ENCODE peak calls at places on chromosomes 16 and 17, in four cellular contexts. V is HEK293T, M is GM12878, T is HepG2. I is an unnamed sample.
A peak's percentile ranks its signal among the peaks of the same experiment; 100 is the strongest.

GRCh38 chr17:79501910-79502309 is 108.9 kb downstream of the RBFOX3 start:
- DNase-seq in V (no peak), M (no peak), T (no peak), I (no peak)

GRCh38 chr17:33142703-33143299 is 150.3 kb downstream of the ASIC2 start:
- DNase-seq in V (peak; percentile 10), M (no peak), T (no peak), I (peak; percentile 55)

GRCh38 chr17:1000597-1001490 is 3.9 kb downstream of the TIMM22 start:
- DNase-seq in V (no peak), M (no peak), T (peak; percentile 56), I (no peak)

GRCh38 chr17:32256012-32256694 is 9.5 kb upstream of the RHBDL3 start:
- DNase-seq in V (no peak), M (no peak), T (no peak), I (no peak)

GRCh38 chr17:46772013-46772878 is 46.2 kb downstream of the WNT3 start:
- DNase-seq in V (peak; percentile 55), M (no peak), T (peak; percentile 57), I (no peak)

GRCh38 chr16:48054881-48055601 is 100.8 kb downstream of the ABCC12 start:
- DNase-seq in V (peak; percentile 70), M (no peak), T (peak; percentile 35), I (peak; percentile 46)

GRCh38 chr17:3773511-3773910 is 27.5 kb downstream of the ITGAE start:
- DNase-seq in V (no peak), M (no peak), T (no peak), I (no peak)

GRCh38 chr17:68972119-68972704 is 17.0 kb upstream of the ABCA8 start:
- DNase-seq in V (peak; percentile 31), M (no peak), T (peak; percentile 43), I (peak; percentile 49)

GRCh38 chr16:79349803-79350202 is 250.7 kb downstream of the MAF start:
- DNase-seq in V (no peak), M (no peak), T (no peak), I (no peak)

GRCh38 chr17:32342603-32343325 is 791 bp upstream of the C17orf75 start:
- DNase-seq in V (no peak), M (no peak), T (no peak), I (no peak)

GRCh38 chr17:17151962-17152361 is 54.2 kb downstream of the PLD6 start:
- DNase-seq in V (no peak), M (no peak), T (no peak), I (no peak)

GRCh38 chr17:32191306-32191705 is 49.0 kb downstream of the RHOT1 start:
- DNase-seq in V (no peak), M (no peak), T (no peak), I (no peak)

GRCh38 chr17:32445075-32445427 is 741 bp downstream of the PSMD11 start:
- DNase-seq in V (peak; percentile 13), M (no peak), T (peak; percentile 37), I (peak; percentile 24)

GRCh38 chr16:1379054-1379862 is 27.5 kb downstream of the GNPTG start:
- DNase-seq in V (peak; percentile 89), M (no peak), T (peak; percentile 60), I (peak; percentile 94)

GRCh38 chr17:6996256-6997111 is 635 bp downstream of the ALOX12 start:
- DNase-seq in V (no peak), M (no peak), T (no peak), I (no peak)

GRCh38 chr16:13291934-13292333 is 390.5 kb downstream of the SHISA9 start:
- DNase-seq in V (no peak), M (no peak), T (no peak), I (no peak)

GRCh38 chr16:84614914-84615813 is 2.7 kb downstream of the COTL1 start:
- DNase-seq in V (no peak), M (no peak), T (no peak), I (no peak)

GRCh38 chr16:10126686-10127085 is 55.5 kb downstream of the GRIN2A start:
- DNase-seq in V (no peak), M (no peak), T (no peak), I (no peak)

GRCh38 chr16:85566502-85567100 is 46.5 kb upstream of the GSE1 start:
- DNase-seq in V (no peak), M (no peak), T (no peak), I (peak; percentile 98)

GRCh38 chr16:30051518-30051917 is 14.0 kb upstream of the ALDOA start:
- DNase-seq in V (no peak), M (no peak), T (no peak), I (no peak)

GRCh38 chr16:58024673-58025350 is 742 bp upstream of the MMP15 start:
- DNase-seq in V (no peak), M (no peak), T (peak; percentile 92), I (peak; percentile 80)

GRCh38 chr17:75288784-75289121 is 480 bp downstream of the SLC25A19 start:
- DNase-seq in V (peak; percentile 52), M (no peak), T (peak; percentile 69), I (peak; percentile 63)

GRCh38 chr17:47949951-47950350 is 7.7 kb downstream of the PRR15L start:
- DNase-seq in V (no peak), M (no peak), T (no peak), I (no peak)

GRCh38 chr16:69823831-69824563 is 61.9 kb downstream of the WWP2 start:
- DNase-seq in V (no peak), M (peak; percentile 51), T (no peak), I (no peak)

GRCh38 chr17:50288306-50288705 is 14.0 kb downstream of the TMEM92 start:
- DNase-seq in V (no peak), M (no peak), T (no peak), I (no peak)

GRCh38 chr16:67372664-67373063 is 20.6 kb downstream of the TPPP3 start:
- DNase-seq in V (no peak), M (no peak), T (no peak), I (no peak)
- TF ChIP-seq TARDBP in V (no peak), M (no peak), T (no peak), I (no peak)

GRCh38 chr17:61361084-61361483 is 38.6 kb upstream of the TBX2 start:
- DNase-seq in V (no peak), M (no peak), T (peak; percentile 66), I (no peak)
- TF ChIP-seq TARDBP in V (no peak), M (no peak), T (no peak), I (no peak)

GRCh38 chr16:3152022-3152272 is 17.1 kb downstream of the ZNF213 start:
- DNase-seq in V (no peak), M (no peak), T (no peak), I (peak; percentile 35)
- TF ChIP-seq TARDBP in V (no peak), M (no peak), T (no peak), I (no peak)

GRCh38 chr17:27873211-27873610 is 20.0 kb downstream of the LYRM9 start:
- DNase-seq in V (no peak), M (no peak), T (no peak), I (no peak)

GRCh38 chr17:27872776-27873175 is 20.4 kb downstream of the LYRM9 start:
- DNase-seq in V (no peak), M (no peak), T (no peak), I (no peak)

GRCh38 chr17:27871407-27871806 is 21.8 kb downstream of the LYRM9 start:
- DNase-seq in V (no peak), M (no peak), T (no peak), I (no peak)

GRCh38 chr17:27870345-27870744 is 22.8 kb downstream of the LYRM9 start:
- DNase-seq in V (no peak), M (no peak), T (no peak), I (no peak)

DNA sequence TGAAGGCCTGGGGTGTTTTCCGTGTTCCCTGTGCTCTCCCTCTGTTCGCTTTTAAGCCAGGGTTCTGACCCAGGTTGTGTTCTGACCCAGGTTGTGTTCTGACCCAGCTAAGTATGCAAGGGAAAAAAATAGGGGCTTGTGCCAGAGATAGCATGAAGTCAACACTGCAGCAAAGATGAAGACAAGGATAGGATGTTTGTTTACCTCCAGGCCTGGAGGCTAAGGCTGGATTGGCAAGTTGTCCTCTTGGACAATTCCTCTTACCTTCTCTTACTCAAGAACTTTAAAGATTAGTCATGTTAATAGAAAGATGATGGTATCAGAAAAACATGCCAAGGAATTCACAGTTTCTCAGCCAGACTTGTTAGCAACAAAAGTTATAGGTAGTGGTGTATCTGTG is 19.4 kb downstream of the LYRM9 start:
- DNase-seq in V (no peak), M (no peak), T (no peak), I (no peak)
- TF ChIP-seq TARDBP in V (no peak), M (no peak), T (no peak), I (no peak)

DNA sequence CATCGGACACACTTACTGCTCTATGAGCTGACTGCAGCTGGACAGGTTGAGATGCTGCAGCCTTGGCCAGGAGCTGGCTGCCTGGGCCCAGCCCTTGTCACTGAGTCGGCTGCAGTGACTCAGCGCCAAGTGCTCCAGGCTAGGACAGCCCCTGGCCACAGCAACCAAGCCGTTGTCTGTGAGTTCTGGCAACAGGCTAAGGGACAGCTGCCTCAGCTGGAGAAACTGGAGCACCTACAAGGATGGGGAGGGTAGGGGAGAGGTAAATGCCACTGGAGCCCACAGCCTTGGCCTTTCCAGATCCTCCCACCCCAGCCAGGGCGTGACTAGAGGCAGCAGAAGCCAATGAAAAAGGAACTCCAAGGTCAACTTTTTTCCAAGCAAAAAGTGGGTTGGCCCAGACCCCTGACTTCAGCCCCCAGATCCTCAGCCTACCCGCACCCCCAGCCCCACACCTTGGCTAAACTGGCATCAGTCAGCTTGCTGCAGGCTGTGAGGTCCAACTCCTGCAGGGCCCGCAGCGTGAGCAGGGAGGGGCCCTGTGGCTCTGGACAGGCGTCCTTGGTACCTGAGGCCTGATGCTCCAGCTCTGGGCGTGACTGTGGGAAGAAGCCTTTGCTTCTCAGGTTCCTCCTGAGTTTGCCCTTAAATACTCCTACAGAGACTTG is 9.1 kb downstream of the ELMO3 start:
- DNase-seq in V (no peak), M (no peak), T (no peak), I (peak; percentile 48)
- TF ChIP-seq TARDBP in V (no peak), M (no peak), T (no peak), I (no peak)

I was measured in K562.